ENCODE peak calls at places on chromosome 4, in nine cellular contexts. V, J, Y, F, C, G, Z, S and B are unnamed samples. For H3K9me3, the result is how much of the 10 kb centered on the place peaks cover.

GRCh38 chr4:41714601-41715000 is 33.9 kb downstream of the PHOX2B start:
- DNase-seq in C (no peak), J (no peak), Z (no peak), S (no peak), Y (no peak), F (no peak), V (no peak), G (no peak), B (no peak)

GRCh38 chr4:63528592-63528991 is 880.7 kb downstream of the TECRL start:
- DNase-seq in G (no peak), Y (no peak), J (no peak), V (no peak), F (no peak), Z (no peak), S (no peak), C (no peak), B (no peak)

GRCh38 chr4:141899541-141899940 is 263.2 kb downstream of the IL15 start:
- DNase-seq in S (no peak), J (no peak), Z (no peak), F (no peak), C (no peak), Y (no peak), G (no peak), V (no peak), B (no peak)

GRCh38 chr4:88017516-88018302 is 10.3 kb downstream of the PKD2 start:
- DNase-seq in C (no peak), S (no peak), F (no peak), V (no peak), J (no peak), Z (no peak), G (no peak), Y (no peak), B (no peak)

GRCh38 chr4:145387079-145387478 is 94.6 kb upstream of the SMAD1 start:
- DNase-seq in Y (no peak), C (no peak), V (no peak), G (no peak), S (no peak), J (no peak), F (no peak), Z (no peak), B (no peak)

GRCh38 chr4:92031825-92032224 is 271.9 kb upstream of the GRID2 start:
- DNase-seq in J (peak), C (no peak), V (no peak), Z (no peak), S (no peak), G (no peak), Y (no peak), F (no peak), B (no peak)

GRCh38 chr4:147590249-147590920 is 26.8 kb upstream of the TMEM184C start:
- DNase-seq in F (peak), C (peak), V (peak), J (peak), S (no peak), Z (no peak), G (no peak), Y (peak), B (peak)

GRCh38 chr4:3384771-3385701 is 56.7 kb upstream of the HGFAC start:
- DNase-seq in C (peak), V (peak), S (no peak), Y (peak), G (no peak), J (peak), Z (no peak), F (no peak), B (no peak)

GRCh38 chr4:88522702-88523324 is 763 bp downstream of the PYURF start:
- DNase-seq in F (peak), C (peak), S (no peak), G (no peak), V (peak), Z (peak), Y (no peak), J (peak), B (peak)

GRCh38 chr4:185721190-185721948 is 90.6 kb downstream of the SORBS2 start:
- DNase-seq in V (no peak), Z (no peak), C (no peak), J (no peak), Y (no peak), F (no peak), G (no peak), S (no peak), B (no peak)

GRCh38 chr4:116016201-116016600 is 902.8 kb upstream of the NDST4 start:
- DNase-seq in Z (no peak), G (no peak), S (no peak), C (no peak), V (no peak), J (no peak), Y (no peak), F (no peak), B (no peak)

GRCh38 chr4:116015062-116015461 is 901.6 kb upstream of the NDST4 start:
- DNase-seq in Z (no peak), Y (no peak), G (no peak), V (no peak), F (no peak), C (no peak), S (no peak), J (no peak), B (no peak)

GRCh38 chr4:116015549-116015948 is 902.1 kb upstream of the NDST4 start:
- DNase-seq in F (no peak), Y (no peak), G (no peak), C (no peak), J (no peak), V (no peak), Z (no peak), S (no peak), B (no peak)

GRCh38 chr4:116020141-116020722 is 906.8 kb upstream of the NDST4 start:
- DNase-seq in S (no peak), J (no peak), C (no peak), Y (no peak), F (no peak), V (no peak), Z (no peak), G (no peak), B (no peak)

DNA sequence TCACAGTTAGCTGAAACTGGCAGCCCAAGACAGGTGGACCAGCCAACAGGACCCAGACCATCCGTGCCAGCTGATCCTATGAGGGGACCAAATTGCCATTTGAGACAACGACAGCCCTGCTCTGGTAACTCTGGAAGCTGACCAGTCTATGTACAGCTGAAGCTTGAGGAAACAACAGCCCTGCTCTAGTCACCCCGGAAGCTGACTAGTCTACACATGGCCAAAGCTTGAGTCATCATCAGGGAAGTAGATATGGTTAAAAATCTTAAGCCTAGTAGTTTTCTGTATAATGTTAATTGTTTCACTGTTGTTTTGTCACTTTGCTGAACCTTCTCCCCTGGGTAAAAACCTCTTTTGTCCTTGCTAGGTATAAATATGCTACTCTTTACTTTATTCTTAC is 905.4 kb upstream of the NDST4 start:
- DNase-seq in C (no peak), Y (no peak), F (no peak), V (no peak), G (no peak), Z (no peak), S (no peak), J (no peak), B (no peak)
- H3K9me3 ChIP-seq in C (under half), Y (under half), F (under half), V (half or more), G (under half), Z (under half), S (under half), J (under half), B (under half)

GRCh38 chr4:151692443-151692782 is 68.4 kb downstream of the GATB start:
- DNase-seq in S (no peak), Y (no peak), G (no peak), Z (no peak), J (no peak), V (no peak), F (no peak), C (no peak), B (no peak)
- H3K9me3 ChIP-seq in S (under half), Y (under half), G (under half), Z (under half), J (under half), V (under half), F (under half), C (under half), B (under half)

GRCh38 chr4:242121-242848 is 63.0 kb downstream of the ZNF732 start:
- DNase-seq in J (peak), Y (peak), S (peak), C (peak), V (peak), Z (peak), G (no peak), F (peak), B (peak)
- H3K9me3 ChIP-seq in J (under half), Y (under half), S (under half), C (under half), V (under half), Z (under half), G (under half), F (under half), B (under half)

GRCh38 chr4:386708-387105 is 49.1 kb downstream of the ZNF141 start:
- DNase-seq in S (no peak), Y (no peak), J (no peak), Z (no peak), C (no peak), F (no peak), G (no peak), V (no peak), B (no peak)
- H3K9me3 ChIP-seq in S (half or more), Y (under half), J (half or more), Z (half or more), C (half or more), F (under half), G (half or more), V (half or more), B (half or more)

DNA sequence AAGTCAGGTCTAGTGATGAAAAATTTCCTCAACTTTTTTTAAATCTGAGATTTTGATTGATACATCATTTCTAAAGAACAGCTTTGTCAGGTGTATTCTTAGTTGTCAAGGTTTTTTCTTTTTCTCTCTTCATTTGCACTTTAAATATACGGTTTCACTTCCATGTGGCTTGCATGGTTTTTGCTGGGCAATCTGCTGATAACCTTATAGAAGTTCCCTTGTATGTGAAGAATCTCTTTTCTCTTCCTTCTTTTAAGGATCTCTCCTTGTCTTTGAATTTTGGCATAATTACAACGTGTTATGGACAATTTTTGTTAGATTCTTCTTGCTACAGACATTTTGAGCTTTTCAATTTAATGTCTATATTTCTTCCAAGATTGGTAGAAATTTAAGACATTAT is 76.4 kb downstream of the ZNF721 start:
- DNase-seq in G (no peak), Z (no peak), J (no peak), S (no peak), C (no peak), V (no peak), Y (no peak), F (no peak), B (no peak)
- H3K9me3 ChIP-seq in G (half or more), Z (half or more), J (half or more), S (half or more), C (half or more), V (half or more), Y (half or more), F (under half), B (under half)

GRCh38 chr4:20046179-20046578 is 205.5 kb upstream of the SLIT2 start:
- DNase-seq in C (no peak), G (no peak), S (no peak), J (no peak), Z (no peak), V (no peak), F (no peak), Y (no peak), B (no peak)

GRCh38 chr4:20043992-20044391 is 207.7 kb upstream of the SLIT2 start:
- DNase-seq in C (no peak), G (no peak), J (no peak), Z (no peak), Y (no peak), F (no peak), V (no peak), S (no peak), B (no peak)

GRCh38 chr4:20044936-20045335 is 206.8 kb upstream of the SLIT2 start:
- DNase-seq in S (no peak), C (no peak), Y (no peak), Z (no peak), G (no peak), F (no peak), J (no peak), V (no peak), B (no peak)

GRCh38 chr4:20042769-20043168 is 208.9 kb upstream of the SLIT2 start:
- DNase-seq in S (no peak), J (no peak), Z (no peak), G (no peak), V (no peak), C (no peak), Y (no peak), F (no peak), B (no peak)

GRCh38 chr4:20044502-20044911 is 207.2 kb upstream of the SLIT2 start:
- DNase-seq in G (no peak), J (no peak), C (no peak), F (no peak), S (no peak), V (no peak), Y (no peak), Z (no peak), B (no peak)
- H3K9me3 ChIP-seq in G (under half), J (under half), C (under half), F (under half), S (under half), V (under half), Y (under half), Z (under half), B (under half)